ENCODE peak calls at places on chromosomes 6 and 20, in four cellular contexts. One of them, this sample, is unnamed.
A peak's percentile ranks its signal among the peaks of the same experiment; 100 is the strongest.

GRCh38 chr20:33561981-33562601 is 72.2 kb downstream of the CBFA2T2 start:
- DNase-seq in IMR-90: peak; percentile 95
- DNase-seq in GM12878: no peak
- DNase-seq in body of pancreas: peak; percentile 91
- DNase-seq in this sample: peak; percentile 95

GRCh38 chr20:36342721-36343120 is 36.6 kb downstream of the DLGAP4 start:
- DNase-seq in IMR-90: no peak
- DNase-seq in GM12878: no peak
- DNase-seq in body of pancreas: no peak
- DNase-seq in this sample: no peak

GRCh38 chr20:10982692-10983091 is 308.9 kb upstream of the JAG1 start:
- DNase-seq in IMR-90: peak; percentile 94
- DNase-seq in GM12878: no peak
- DNase-seq in body of pancreas: peak; percentile 38
- DNase-seq in this sample: no peak

GRCh38 chr6:158231551-158232444 is 63.6 kb downstream of the GTF2H5 start:
- DNase-seq in IMR-90: peak; percentile 58
- DNase-seq in GM12878: no peak
- DNase-seq in body of pancreas: peak; percentile 77
- DNase-seq in this sample: peak; percentile 70

GRCh38 chr20:56710577-56711465 is 81.7 kb downstream of the TFAP2C start:
- DNase-seq in IMR-90: peak; percentile 13
- DNase-seq in GM12878: no peak
- DNase-seq in body of pancreas: no peak
- DNase-seq in this sample: no peak

GRCh38 chr20:58984691-58985090 is 3.6 kb downstream of the NELFCD start:
- DNase-seq in IMR-90: no peak
- DNase-seq in GM12878: no peak
- DNase-seq in body of pancreas: no peak
- DNase-seq in this sample: no peak

GRCh38 chr6:75437451-75438185 is 56.0 kb downstream of the FILIP1 start:
- DNase-seq in IMR-90: peak; percentile 80
- DNase-seq in GM12878: no peak
- DNase-seq in body of pancreas: no peak
- DNase-seq in this sample: no peak

GRCh38 chr6:127190552-127190951 is 72.1 kb downstream of the RSPO3 start:
- DNase-seq in IMR-90: peak; percentile 61
- DNase-seq in GM12878: no peak
- DNase-seq in body of pancreas: no peak
- DNase-seq in this sample: peak; percentile 6

GRCh38 chr6:144263786-144264185 is 21.3 kb upstream of the UTRN start:
- DNase-seq in IMR-90: peak; percentile 38
- DNase-seq in GM12878: no peak
- DNase-seq in body of pancreas: no peak
- DNase-seq in this sample: no peak

GRCh38 chr6:131688286-131688685 is 12.9 kb downstream of the OR2A4 start:
- DNase-seq in IMR-90: no peak
- DNase-seq in GM12878: peak; percentile 23
- DNase-seq in body of pancreas: no peak
- DNase-seq in this sample: no peak

GRCh38 chr6:104108587-104108986 is 751.1 kb downstream of the HACE1 start:
- DNase-seq in IMR-90: no peak
- DNase-seq in GM12878: no peak
- DNase-seq in body of pancreas: no peak
- DNase-seq in this sample: no peak

GRCh38 chr6:122696853-122697252 is 82.7 kb upstream of the FABP7 start:
- DNase-seq in IMR-90: peak; percentile 71
- DNase-seq in GM12878: no peak
- DNase-seq in body of pancreas: no peak
- DNase-seq in this sample: no peak

GRCh38 chr6:100228437-100229424 is 234.7 kb upstream of the MCHR2 start:
- DNase-seq in IMR-90: peak; percentile 71
- DNase-seq in GM12878: peak; percentile 37
- DNase-seq in body of pancreas: peak; percentile 76
- DNase-seq in this sample: peak; percentile 47

GRCh38 chr20:2751347-2751867 is 49.0 kb downstream of the CPXM1 start:
- DNase-seq in IMR-90: no peak
- DNase-seq in GM12878: no peak
- DNase-seq in body of pancreas: peak; percentile 38
- DNase-seq in this sample: peak; percentile 5
- H3K4me3 ChIP-seq in IMR-90: peak overlapping the region; percentile 19
- H3K4me3 ChIP-seq in GM12878: no peak overlapping the region
- H3K4me3 ChIP-seq in body of pancreas: peak overlapping the region; percentile 2
- H3K4me3 ChIP-seq in this sample: no peak overlapping the region

GRCh38 chr20:62321521-62321948 is 18.7 kb downstream of the ADRM1 start:
- DNase-seq in IMR-90: no peak
- DNase-seq in GM12878: no peak
- DNase-seq in body of pancreas: no peak
- DNase-seq in this sample: no peak

GRCh38 chr20:62321978-62322377 is 19.2 kb downstream of the ADRM1 start:
- DNase-seq in IMR-90: no peak
- DNase-seq in GM12878: no peak
- DNase-seq in body of pancreas: no peak
- DNase-seq in this sample: no peak

GRCh38 chr20:62319346-62319909 is 16.6 kb downstream of the ADRM1 start:
- DNase-seq in IMR-90: no peak
- DNase-seq in GM12878: no peak
- DNase-seq in body of pancreas: no peak
- DNase-seq in this sample: no peak

GRCh38 chr20:62322428-62323073 is 19.8 kb downstream of the ADRM1 start:
- DNase-seq in IMR-90: no peak
- DNase-seq in GM12878: no peak
- DNase-seq in body of pancreas: no peak
- DNase-seq in this sample: no peak

GRCh38 chr20:62320581-62321354 is 18.0 kb downstream of the ADRM1 start:
- DNase-seq in IMR-90: no peak
- DNase-seq in GM12878: no peak
- DNase-seq in body of pancreas: no peak
- DNase-seq in this sample: no peak
- H3K36me3 ChIP-seq in IMR-90: peaks cover 48% of the 10 kb centered on the region
- H3K36me3 ChIP-seq in GM12878: no peaks in the 10 kb centered on the region
- H3K36me3 ChIP-seq in body of pancreas: no peaks in the 10 kb centered on the region
- H3K36me3 ChIP-seq in this sample: peaks cover 2% of the 10 kb centered on the region

DNA sequence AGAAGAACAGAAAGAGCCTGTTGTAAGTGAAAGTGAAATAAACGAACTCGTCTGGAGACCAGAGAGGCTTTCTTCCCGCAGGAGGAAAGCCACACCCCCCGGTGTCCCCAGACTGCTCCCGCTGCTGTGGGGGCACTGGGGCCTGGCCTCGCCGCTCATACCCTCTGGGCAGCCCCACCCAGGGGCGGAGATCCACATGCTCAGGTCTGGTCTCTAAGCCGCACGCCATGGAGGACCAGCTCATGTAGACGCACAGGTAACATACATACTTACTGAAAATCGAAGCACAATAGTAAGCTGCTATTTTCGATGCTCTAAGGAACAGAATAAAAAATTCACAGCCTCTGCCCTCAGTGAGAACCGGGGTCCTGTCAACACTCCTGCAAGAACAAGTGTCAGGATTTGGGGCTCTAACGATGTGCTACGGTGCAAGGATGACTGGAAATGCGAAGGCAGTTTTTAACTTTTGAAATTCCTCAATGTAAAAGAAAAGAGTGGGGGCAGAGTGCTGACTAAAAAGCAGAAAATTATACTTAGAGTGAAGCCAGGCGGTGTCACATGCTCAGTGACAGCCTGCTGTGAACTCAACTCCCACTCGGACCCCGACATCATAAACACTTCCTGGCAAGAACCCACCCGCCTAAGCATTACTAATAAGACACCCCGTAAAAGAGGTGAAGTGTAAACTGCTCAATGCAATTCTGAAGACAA is 110.5 kb downstream of the IRF4 start:
- DNase-seq in IMR-90: no peak
- DNase-seq in GM12878: no peak
- DNase-seq in body of pancreas: no peak
- DNase-seq in this sample: peak; percentile 64
- H3K4me3 ChIP-seq in IMR-90: no peak overlapping the region
- H3K4me3 ChIP-seq in GM12878: peak overlapping the region; percentile 86
- H3K4me3 ChIP-seq in body of pancreas: no peak overlapping the region
- H3K4me3 ChIP-seq in this sample: no peak overlapping the region

DNA sequence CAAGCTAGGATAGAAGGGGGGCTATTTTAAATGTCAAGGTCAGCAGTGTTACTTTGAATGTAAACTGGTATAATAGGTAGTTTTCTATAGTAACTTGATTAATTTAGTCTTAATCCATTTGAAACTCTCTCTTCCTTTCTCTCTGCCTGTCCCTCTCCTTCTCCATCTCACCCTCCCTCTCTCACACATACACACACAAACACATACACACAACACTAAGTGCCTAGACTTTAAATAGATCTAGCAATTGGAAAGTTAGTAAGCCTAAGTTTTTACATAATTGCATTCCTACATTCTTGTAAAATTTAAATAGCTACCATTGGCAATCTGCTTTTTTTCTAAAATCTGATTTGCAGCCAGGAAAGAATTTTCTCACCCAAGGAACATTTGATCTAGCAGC is 15.8 kb downstream of the GFRA4 start:
- DNase-seq in IMR-90: no peak
- DNase-seq in GM12878: no peak
- DNase-seq in body of pancreas: no peak
- DNase-seq in this sample: no peak
- H3K36me3 ChIP-seq in IMR-90: peaks cover 19% of the 10 kb centered on the region
- H3K36me3 ChIP-seq in GM12878: no peaks in the 10 kb centered on the region
- H3K36me3 ChIP-seq in body of pancreas: no peaks in the 10 kb centered on the region
- H3K36me3 ChIP-seq in this sample: peaks cover 26% of the 10 kb centered on the region

DNA sequence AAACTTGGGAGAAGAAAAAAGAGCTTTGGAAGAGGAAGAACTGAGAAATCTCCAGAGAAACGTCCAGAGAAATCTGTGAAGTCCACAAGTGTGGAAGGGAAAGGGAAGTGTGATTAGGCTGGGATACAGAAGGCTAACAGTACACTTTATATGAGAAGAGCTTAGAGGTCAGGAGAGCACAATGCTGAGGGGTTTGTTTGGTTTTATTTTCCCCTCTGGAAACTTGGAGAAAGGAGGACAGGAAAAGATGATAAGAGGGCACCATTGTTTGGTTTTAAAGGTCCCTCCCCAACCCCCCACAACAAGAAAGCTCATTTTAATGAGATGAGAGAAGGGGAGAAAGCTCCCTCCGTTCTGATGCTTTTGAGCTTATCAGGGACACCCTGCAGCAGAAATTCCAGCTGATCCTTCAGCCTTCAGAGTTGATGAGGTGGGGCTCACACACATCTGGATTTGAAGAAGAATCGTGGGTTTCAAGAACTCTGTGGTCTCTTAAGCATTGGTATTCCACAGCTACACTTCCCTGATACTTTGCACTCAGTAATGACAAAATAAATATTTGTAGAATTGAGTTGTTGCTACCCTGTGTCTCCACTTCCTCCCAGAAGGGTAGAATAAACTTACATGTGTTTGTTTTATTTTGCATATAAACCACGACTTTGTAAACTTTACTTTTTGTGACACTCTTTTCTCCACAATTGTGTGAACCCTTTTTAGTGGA is 1.9 kb downstream of the NT5E start:
- DNase-seq in IMR-90: no peak
- DNase-seq in GM12878: no peak
- DNase-seq in body of pancreas: no peak
- DNase-seq in this sample: peak; percentile 18
- H3K4me3 ChIP-seq in IMR-90: peak overlapping the region; percentile 97
- H3K4me3 ChIP-seq in GM12878: peak overlapping the region; percentile 83
- H3K4me3 ChIP-seq in body of pancreas: no peak overlapping the region
- H3K4me3 ChIP-seq in this sample: peak overlapping the region; percentile 66

GRCh38 chr6:36967301-36967700 is 12.8 kb downstream of the PI16 start:
- DNase-seq in IMR-90: no peak
- DNase-seq in GM12878: no peak
- DNase-seq in body of pancreas: no peak
- DNase-seq in this sample: peak; percentile 51

GRCh38 chr6:36967757-36968156 is 13.2 kb downstream of the PI16 start:
- DNase-seq in IMR-90: no peak
- DNase-seq in GM12878: no peak
- DNase-seq in body of pancreas: no peak
- DNase-seq in this sample: no peak

GRCh38 chr6:36969240-36969691 is 14.7 kb downstream of the PI16 start:
- DNase-seq in IMR-90: no peak
- DNase-seq in GM12878: no peak
- DNase-seq in body of pancreas: no peak
- DNase-seq in this sample: peak; percentile 42

GRCh38 chr6:36969988-36970891 is 15.7 kb downstream of the PI16 start:
- DNase-seq in IMR-90: no peak
- DNase-seq in GM12878: no peak
- DNase-seq in body of pancreas: no peak
- DNase-seq in this sample: no peak

DNA sequence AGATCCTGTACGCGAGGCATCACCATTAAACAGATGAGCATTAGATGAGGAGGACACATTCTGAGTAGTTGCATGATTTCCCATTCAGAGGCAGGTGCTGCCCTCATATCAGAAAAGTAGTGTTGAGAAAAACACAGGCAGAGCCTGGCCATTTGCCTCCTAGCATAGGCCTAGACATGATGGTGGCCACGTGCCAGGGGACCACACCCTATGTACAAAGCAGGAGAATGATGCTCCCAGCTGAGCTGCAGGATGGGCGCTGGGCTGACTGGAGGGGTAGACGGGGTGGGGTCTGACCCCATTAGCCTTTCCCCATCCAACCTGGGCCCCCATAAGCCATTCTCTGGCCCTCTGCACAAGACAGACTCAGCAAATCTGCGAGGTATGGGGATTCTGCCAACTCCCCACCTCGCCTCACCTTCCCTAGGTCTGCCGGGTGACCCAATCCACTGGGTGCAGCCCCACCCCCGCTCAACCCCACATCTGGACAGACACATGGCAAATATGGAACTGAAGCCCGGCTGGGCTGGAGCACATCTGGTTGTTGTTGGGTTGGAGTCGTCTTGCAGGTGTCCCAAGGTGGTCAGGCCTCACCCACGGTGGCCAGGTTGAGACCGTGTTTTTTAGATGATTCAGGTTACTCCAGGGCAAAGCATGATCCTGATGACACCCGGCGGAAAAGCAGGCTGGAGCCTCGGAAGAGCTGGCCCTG is 13.9 kb downstream of the PI16 start:
- DNase-seq in IMR-90: no peak
- DNase-seq in GM12878: no peak
- DNase-seq in body of pancreas: peak; percentile 33
- DNase-seq in this sample: peak; percentile 43
- H3K36me3 ChIP-seq in IMR-90: peaks cover 66% of the 10 kb centered on the region
- H3K36me3 ChIP-seq in GM12878: peaks cover 34% of the 10 kb centered on the region
- H3K36me3 ChIP-seq in body of pancreas: peaks cover 38% of the 10 kb centered on the region
- H3K36me3 ChIP-seq in this sample: peaks cover 12% of the 10 kb centered on the region

DNA sequence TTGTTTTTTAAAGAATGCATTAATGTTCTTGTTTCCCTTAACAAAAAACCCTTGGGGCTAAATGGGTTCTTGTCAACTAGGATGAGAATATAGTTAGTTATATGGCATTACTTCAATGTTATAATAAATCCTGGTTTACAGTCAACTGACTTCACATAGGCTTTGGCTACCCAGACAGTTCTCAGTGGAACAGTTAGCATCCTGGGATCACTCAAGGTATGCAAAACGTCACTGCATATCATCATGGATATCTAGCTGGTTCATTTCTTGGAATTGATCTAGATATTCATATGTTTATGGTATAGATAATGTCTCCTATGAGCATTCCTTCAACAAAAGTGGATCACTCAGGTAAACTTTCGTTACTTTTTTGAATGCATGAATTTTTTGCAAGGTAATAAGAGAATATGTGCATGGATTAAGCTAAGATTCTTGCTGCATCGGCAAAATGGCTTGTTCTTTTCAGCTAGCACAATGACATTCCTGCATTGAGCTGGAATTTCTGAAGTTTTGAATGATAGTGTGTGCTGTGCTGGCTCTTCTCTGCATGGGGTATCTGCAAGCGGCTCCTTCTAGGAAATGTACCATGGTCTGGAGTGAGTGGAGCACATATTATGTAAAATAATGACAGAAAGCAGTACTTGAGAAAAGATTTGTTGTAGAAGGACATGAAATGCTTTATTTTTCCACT is 138.9 kb downstream of the ADGRG6 start:
- DNase-seq in IMR-90: no peak
- DNase-seq in GM12878: no peak
- DNase-seq in body of pancreas: no peak
- DNase-seq in this sample: no peak
- H3K4me3 ChIP-seq in IMR-90: no peak overlapping the region
- H3K4me3 ChIP-seq in GM12878: no peak overlapping the region
- H3K4me3 ChIP-seq in body of pancreas: no peak overlapping the region
- H3K4me3 ChIP-seq in this sample: no peak overlapping the region